ENCODE peak calls at places on chromosomes 16 and 17, in four cellular contexts. W is heart right ventricle, F is NCI-H69, X is HCEC 1CT. E is an unnamed sample.

GRCh38 chr16:51759999-51760398 is 608.9 kb upstream of the SALL1 start:
- DNase-seq in F (no peak), W (no peak), X (no peak), E (no peak)

GRCh38 chr16:15572329-15573001 is 70.5 kb downstream of the MARF1 start:
- DNase-seq in X (peak), W (no peak), F (no peak), E (no peak)

GRCh38 chr16:54034684-54035083 is 251.9 kb downstream of the IRX3 start:
- DNase-seq in W (no peak), X (no peak), F (no peak), E (no peak)

GRCh38 chr16:59865071-59865671 is 1131.1 kb upstream of the GOT2 start:
- DNase-seq in W (no peak), F (no peak), X (no peak), E (no peak)

GRCh38 chr17:65985571-65985970 is 206.4 kb downstream of the CEP112 start:
- DNase-seq in F (no peak), X (no peak), W (no peak), E (no peak)

GRCh38 chr17:68455756-68456528 is 1.4 kb downstream of the WIPI1 start:
- DNase-seq in F (peak), W (peak), X (peak), E (peak)

GRCh38 chr17:48064638-48065037 is 16.5 kb downstream of the NFE2L1 start:
- DNase-seq in X (no peak), F (no peak), W (no peak), E (no peak)

GRCh38 chr17:50924800-50925199 is 58.6 kb upstream of the TOB1 start:
- DNase-seq in F (no peak), X (no peak), W (no peak), E (no peak)

GRCh38 chr16:22070361-22071351 is 21.7 kb upstream of the VWA3A start:
- DNase-seq in X (no peak), W (no peak), F (peak), E (no peak)

GRCh38 chr17:12727076-12727750 is 61.5 kb downstream of the MYOCD start:
- DNase-seq in X (peak), W (no peak), F (no peak), E (no peak)

GRCh38 chr16:68644715-68645493 is at the start of gene CDH3:
- DNase-seq in X (no peak), F (peak), W (no peak), E (peak)

GRCh38 chr17:56108811-56109284 is 44.4 kb upstream of the ANKFN1 start:
- DNase-seq in X (no peak), W (no peak), F (no peak), E (no peak)

GRCh38 chr17:8153550-8153956 is 1.3 kb upstream of the PER1 start:
- DNase-seq in F (peak), W (peak), X (peak), E (peak)